ENCODE peak calls at places on chromosomes 5 and 9, in six cellular contexts. One of them, this sample, is unnamed.

GRCh38 chr5:145752534-145752933 is 82.6 kb downstream of the PRELID2 start:
- DNase-seq in bronchial epithelial cell: no peak
- DNase-seq in effector memory CD4-positive, alpha-beta T cell: no peak
- DNase-seq in CD8-positive, alpha-beta T cell: no peak
- DNase-seq in heart left ventricle: no peak
- DNase-seq in neural progenitor cell: no peak
- DNase-seq in this sample: no peak

GRCh38 chr9:133848471-133848870 is 110.3 kb upstream of the SARDH start:
- DNase-seq in effector memory CD4-positive, alpha-beta T cell: no peak
- DNase-seq in CD8-positive, alpha-beta T cell: no peak
- DNase-seq in bronchial epithelial cell: no peak
- DNase-seq in heart left ventricle: no peak
- DNase-seq in neural progenitor cell: no peak
- DNase-seq in this sample: no peak

GRCh38 chr5:177066227-177066626 is 20.5 kb upstream of the FGFR4 start:
- DNase-seq in bronchial epithelial cell: peak; percentile 39
- DNase-seq in effector memory CD4-positive, alpha-beta T cell: no peak
- DNase-seq in neural progenitor cell: no peak
- DNase-seq in CD8-positive, alpha-beta T cell: no peak
- DNase-seq in heart left ventricle: no peak
- DNase-seq in this sample: no peak

GRCh38 chr5:169650701-169651331 is 13.7 kb downstream of the DOCK2 start:
- DNase-seq in neural progenitor cell: no peak
- DNase-seq in heart left ventricle: no peak
- DNase-seq in bronchial epithelial cell: peak; percentile 64
- DNase-seq in effector memory CD4-positive, alpha-beta T cell: no peak
- DNase-seq in CD8-positive, alpha-beta T cell: no peak
- DNase-seq in this sample: no peak

GRCh38 chr5:168693297-168693696 is 114.1 kb upstream of the PANK3 start:
- DNase-seq in heart left ventricle: no peak
- DNase-seq in bronchial epithelial cell: no peak
- DNase-seq in neural progenitor cell: no peak
- DNase-seq in CD8-positive, alpha-beta T cell: no peak
- DNase-seq in effector memory CD4-positive, alpha-beta T cell: no peak
- DNase-seq in this sample: no peak

GRCh38 chr9:91522496-91522895 is 98.9 kb upstream of the NFIL3 start:
- DNase-seq in heart left ventricle: no peak
- DNase-seq in CD8-positive, alpha-beta T cell: no peak
- DNase-seq in effector memory CD4-positive, alpha-beta T cell: no peak
- DNase-seq in neural progenitor cell: no peak
- DNase-seq in bronchial epithelial cell: no peak
- DNase-seq in this sample: no peak

GRCh38 chr9:104494808-104495207 is 9.3 kb upstream of the OR13F1 start:
- DNase-seq in effector memory CD4-positive, alpha-beta T cell: no peak
- DNase-seq in bronchial epithelial cell: no peak
- DNase-seq in CD8-positive, alpha-beta T cell: no peak
- DNase-seq in neural progenitor cell: peak; percentile 9
- DNase-seq in heart left ventricle: no peak
- DNase-seq in this sample: peak; percentile 52

GRCh38 chr5:93189707-93190120 is 391.3 kb downstream of the NR2F1-AS1 start:
- DNase-seq in heart left ventricle: no peak
- DNase-seq in CD8-positive, alpha-beta T cell: no peak
- DNase-seq in bronchial epithelial cell: peak; percentile 100
- DNase-seq in neural progenitor cell: no peak
- DNase-seq in effector memory CD4-positive, alpha-beta T cell: no peak
- DNase-seq in this sample: no peak

GRCh38 chr9:109010676-109011655 is 2.3 kb downstream of the CTNNAL1 start:
- DNase-seq in effector memory CD4-positive, alpha-beta T cell: peak; percentile 6
- DNase-seq in heart left ventricle: no peak
- DNase-seq in CD8-positive, alpha-beta T cell: peak; percentile 29
- DNase-seq in bronchial epithelial cell: peak; percentile 86
- DNase-seq in neural progenitor cell: no peak
- DNase-seq in this sample: no peak

GRCh38 chr9:129138476-129139232 is 27.4 kb downstream of the PTPA start:
- DNase-seq in CD8-positive, alpha-beta T cell: no peak
- DNase-seq in heart left ventricle: peak; percentile 80
- DNase-seq in effector memory CD4-positive, alpha-beta T cell: no peak
- DNase-seq in bronchial epithelial cell: no peak
- DNase-seq in neural progenitor cell: no peak
- DNase-seq in this sample: no peak

GRCh38 chr9:97505845-97506244 is 4.4 kb downstream of the TMOD1 start:
- DNase-seq in bronchial epithelial cell: no peak
- DNase-seq in CD8-positive, alpha-beta T cell: no peak
- DNase-seq in effector memory CD4-positive, alpha-beta T cell: no peak
- DNase-seq in neural progenitor cell: no peak
- DNase-seq in heart left ventricle: no peak
- DNase-seq in this sample: no peak

GRCh38 chr9:38621434-38622082 is 1.2 kb upstream of the ANKRD18A start:
- DNase-seq in effector memory CD4-positive, alpha-beta T cell: peak; percentile 12
- DNase-seq in neural progenitor cell: peak; percentile 62
- DNase-seq in heart left ventricle: no peak
- DNase-seq in CD8-positive, alpha-beta T cell: peak; percentile 18
- DNase-seq in bronchial epithelial cell: no peak
- DNase-seq in this sample: peak; percentile 65

GRCh38 chr5:18881615-18882014 is 1106.4 kb downstream of the CDH18 start:
- DNase-seq in bronchial epithelial cell: peak; percentile 54
- DNase-seq in neural progenitor cell: no peak
- DNase-seq in CD8-positive, alpha-beta T cell: no peak
- DNase-seq in heart left ventricle: no peak
- DNase-seq in effector memory CD4-positive, alpha-beta T cell: no peak
- DNase-seq in this sample: no peak

DNA sequence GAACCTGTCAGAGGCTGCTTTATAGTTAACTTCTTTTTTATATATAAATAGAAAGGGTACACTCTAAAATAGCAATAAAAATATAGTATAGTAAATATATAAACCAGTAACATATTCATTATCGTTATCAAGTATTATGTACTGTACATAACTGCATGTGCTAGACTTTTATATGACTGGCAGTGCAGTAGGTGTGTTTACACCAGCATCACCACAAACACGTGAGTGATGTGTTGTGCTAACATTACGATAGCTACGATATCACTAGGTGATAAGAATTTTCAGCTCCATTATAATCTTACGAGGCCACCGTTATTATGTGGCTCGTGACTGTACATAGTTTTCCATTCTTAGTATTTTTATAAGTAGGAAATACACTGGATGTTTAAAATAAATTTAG is 43.8 kb upstream of the MEF2C start:
- DNase-seq in neural progenitor cell: no peak
- DNase-seq in CD8-positive, alpha-beta T cell: no peak
- DNase-seq in heart left ventricle: no peak
- DNase-seq in effector memory CD4-positive, alpha-beta T cell: no peak
- DNase-seq in bronchial epithelial cell: no peak
- DNase-seq in this sample: no peak
- H3K4me3 ChIP-seq in neural progenitor cell: no peak overlapping the region
- H3K4me3 ChIP-seq in CD8-positive, alpha-beta T cell: no peak overlapping the region
- H3K4me3 ChIP-seq in heart left ventricle: no peak overlapping the region
- H3K4me3 ChIP-seq in effector memory CD4-positive, alpha-beta T cell: no peak overlapping the region
- H3K4me3 ChIP-seq in bronchial epithelial cell: no peak overlapping the region
- H3K4me3 ChIP-seq in this sample: no peak overlapping the region

DNA sequence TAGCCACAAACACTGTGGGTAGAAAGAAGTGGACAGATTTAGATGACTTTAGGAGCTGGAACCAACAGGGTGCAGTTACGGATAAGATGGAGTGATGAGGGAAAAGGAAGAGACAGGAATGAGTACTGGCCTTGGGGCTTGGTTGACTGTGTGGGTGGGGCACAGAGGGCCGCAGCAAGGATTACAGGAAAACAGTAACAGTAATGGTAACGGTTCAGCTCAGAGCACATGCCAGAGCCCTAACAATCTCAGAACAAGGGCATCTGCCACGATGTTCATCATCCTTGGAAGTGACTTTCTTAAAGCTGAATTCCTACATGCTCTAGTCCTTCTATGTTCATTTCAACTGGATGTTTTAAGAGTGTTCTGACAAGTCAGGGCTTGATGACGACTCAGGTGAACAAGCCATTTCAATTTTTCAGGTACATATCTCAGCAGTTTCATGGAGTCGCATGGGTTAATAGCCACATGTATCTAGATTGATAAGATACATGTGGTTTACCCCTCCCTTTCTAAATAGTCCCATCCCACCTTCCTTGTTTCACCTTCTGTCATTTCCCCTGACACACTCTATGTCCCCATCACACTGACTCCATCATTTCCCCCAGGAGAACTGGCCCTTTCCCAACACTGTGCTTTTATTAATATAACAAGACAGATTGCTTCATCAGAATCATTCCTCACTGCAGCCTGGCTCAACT is 65.0 kb downstream of the CEMIP2 start:
- DNase-seq in heart left ventricle: no peak
- DNase-seq in bronchial epithelial cell: peak; percentile 80
- DNase-seq in CD8-positive, alpha-beta T cell: no peak
- DNase-seq in neural progenitor cell: no peak
- DNase-seq in effector memory CD4-positive, alpha-beta T cell: no peak
- DNase-seq in this sample: no peak
- H3K36me3 ChIP-seq in heart left ventricle: peaks cover 79% of the 10 kb centered on the region
- H3K36me3 ChIP-seq in bronchial epithelial cell: peaks cover 5% of the 10 kb centered on the region
- H3K36me3 ChIP-seq in CD8-positive, alpha-beta T cell: peaks cover 42% of the 10 kb centered on the region
- H3K36me3 ChIP-seq in neural progenitor cell: peaks cover 51% of the 10 kb centered on the region
- H3K36me3 ChIP-seq in effector memory CD4-positive, alpha-beta T cell: peaks cover 60% of the 10 kb centered on the region
- H3K36me3 ChIP-seq in this sample: peaks cover 8% of the 10 kb centered on the region

GRCh38 chr9:98698856-98699255 is 9.9 kb downstream of the GABBR2 start:
- DNase-seq in CD8-positive, alpha-beta T cell: no peak
- DNase-seq in neural progenitor cell: no peak
- DNase-seq in bronchial epithelial cell: no peak
- DNase-seq in heart left ventricle: no peak
- DNase-seq in effector memory CD4-positive, alpha-beta T cell: no peak
- DNase-seq in this sample: no peak
- H3K27me3 ChIP-seq in CD8-positive, alpha-beta T cell: no peaks in the 10 kb centered on the region
- H3K27me3 ChIP-seq in neural progenitor cell: peaks cover 1% of the 10 kb centered on the region
- H3K27me3 ChIP-seq in bronchial epithelial cell: peaks cover 2% of the 10 kb centered on the region
- H3K27me3 ChIP-seq in heart left ventricle: peaks cover 11% of the 10 kb centered on the region
- H3K27me3 ChIP-seq in effector memory CD4-positive, alpha-beta T cell: no peaks in the 10 kb centered on the region
- H3K27me3 ChIP-seq in this sample: no peaks in the 10 kb centered on the region

GRCh38 chr5:132810605-132811004 is 2.5 kb upstream of the SOWAHA start:
- DNase-seq in neural progenitor cell: no peak
- DNase-seq in effector memory CD4-positive, alpha-beta T cell: no peak
- DNase-seq in bronchial epithelial cell: no peak
- DNase-seq in heart left ventricle: no peak
- DNase-seq in CD8-positive, alpha-beta T cell: no peak
- DNase-seq in this sample: no peak

GRCh38 chr5:132812949-132813598 is at the start of gene SOWAHA:
- DNase-seq in bronchial epithelial cell: no peak
- DNase-seq in CD8-positive, alpha-beta T cell: no peak
- DNase-seq in neural progenitor cell: peak; percentile 62
- DNase-seq in effector memory CD4-positive, alpha-beta T cell: no peak
- DNase-seq in heart left ventricle: no peak
- DNase-seq in this sample: peak; percentile 86

GRCh38 chr5:132813599-132814440 is 718 bp downstream of the SOWAHA start:
- DNase-seq in CD8-positive, alpha-beta T cell: no peak
- DNase-seq in bronchial epithelial cell: no peak
- DNase-seq in neural progenitor cell: peak; percentile 74
- DNase-seq in heart left ventricle: no peak
- DNase-seq in effector memory CD4-positive, alpha-beta T cell: no peak
- DNase-seq in this sample: peak; percentile 90

GRCh38 chr5:132814441-132815294 is 1.6 kb downstream of the SOWAHA start:
- DNase-seq in heart left ventricle: no peak
- DNase-seq in neural progenitor cell: peak; percentile 46
- DNase-seq in effector memory CD4-positive, alpha-beta T cell: no peak
- DNase-seq in CD8-positive, alpha-beta T cell: no peak
- DNase-seq in bronchial epithelial cell: no peak
- DNase-seq in this sample: no peak

DNA sequence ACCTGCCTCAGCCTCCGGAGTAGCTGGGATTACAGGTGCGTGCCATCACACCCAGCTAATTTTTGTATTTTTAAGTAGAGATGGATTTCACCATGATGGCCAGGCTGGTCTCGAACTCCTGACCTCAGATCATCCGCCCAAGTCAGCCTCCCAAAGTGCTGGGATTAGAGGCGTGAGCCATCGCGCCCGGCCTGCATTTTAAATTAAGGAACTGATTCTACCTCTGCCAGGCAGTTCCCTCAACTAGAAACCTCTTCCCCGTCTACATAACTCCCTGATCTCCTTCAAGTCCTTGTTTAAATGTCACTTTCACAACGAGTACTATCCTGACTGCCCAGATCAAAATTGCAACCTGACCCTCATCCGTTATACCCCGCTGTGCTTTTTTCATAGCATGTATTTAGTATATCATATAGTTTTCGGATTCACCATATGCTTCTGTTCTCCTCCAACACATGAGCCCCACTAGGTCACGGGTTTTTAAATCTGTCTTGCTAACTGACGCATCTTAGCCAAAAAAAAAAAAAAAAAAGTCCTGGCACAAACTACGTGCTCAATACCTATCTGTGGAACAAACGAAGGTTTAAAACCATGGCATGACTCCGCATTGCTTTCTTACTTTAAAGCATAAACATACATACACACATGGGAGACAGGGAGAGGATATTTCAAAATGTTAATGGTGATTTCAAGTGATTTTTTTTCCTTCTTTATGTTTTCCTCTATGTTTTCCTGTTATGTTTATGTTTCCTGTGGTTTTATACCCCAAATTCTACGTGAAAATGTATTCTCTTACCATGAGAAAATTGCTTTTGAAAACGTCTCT is 766 bp upstream of the SOWAHA start:
- DNase-seq in CD8-positive, alpha-beta T cell: no peak
- DNase-seq in neural progenitor cell: no peak
- DNase-seq in effector memory CD4-positive, alpha-beta T cell: no peak
- DNase-seq in bronchial epithelial cell: no peak
- DNase-seq in heart left ventricle: no peak
- DNase-seq in this sample: no peak
- H3K4me3 ChIP-seq in CD8-positive, alpha-beta T cell: no peak overlapping the region
- H3K4me3 ChIP-seq in neural progenitor cell: peak overlapping the region; percentile 50
- H3K4me3 ChIP-seq in effector memory CD4-positive, alpha-beta T cell: peak overlapping the region; percentile 19
- H3K4me3 ChIP-seq in bronchial epithelial cell: no peak overlapping the region
- H3K4me3 ChIP-seq in heart left ventricle: no peak overlapping the region
- H3K4me3 ChIP-seq in this sample: no peak overlapping the region

GRCh38 chr9:131517761-131518190 is 13.3 kb downstream of the UCK1 start:
- DNase-seq in heart left ventricle: peak; percentile 84
- DNase-seq in effector memory CD4-positive, alpha-beta T cell: no peak
- DNase-seq in CD8-positive, alpha-beta T cell: no peak
- DNase-seq in bronchial epithelial cell: no peak
- DNase-seq in neural progenitor cell: no peak
- DNase-seq in this sample: no peak

GRCh38 chr9:131516274-131516565 is 13.5 kb downstream of the POMT1 start:
- DNase-seq in CD8-positive, alpha-beta T cell: no peak
- DNase-seq in neural progenitor cell: no peak
- DNase-seq in heart left ventricle: no peak
- DNase-seq in effector memory CD4-positive, alpha-beta T cell: no peak
- DNase-seq in bronchial epithelial cell: no peak
- DNase-seq in this sample: no peak

GRCh38 chr9:131511880-131512279 is 9.2 kb downstream of the POMT1 start:
- DNase-seq in effector memory CD4-positive, alpha-beta T cell: no peak
- DNase-seq in neural progenitor cell: no peak
- DNase-seq in CD8-positive, alpha-beta T cell: no peak
- DNase-seq in heart left ventricle: no peak
- DNase-seq in bronchial epithelial cell: no peak
- DNase-seq in this sample: no peak

GRCh38 chr9:131516930-131517329 is 14.1 kb downstream of the UCK1 start:
- DNase-seq in heart left ventricle: peak; percentile 54
- DNase-seq in bronchial epithelial cell: no peak
- DNase-seq in effector memory CD4-positive, alpha-beta T cell: no peak
- DNase-seq in neural progenitor cell: no peak
- DNase-seq in CD8-positive, alpha-beta T cell: no peak
- DNase-seq in this sample: no peak

DNA sequence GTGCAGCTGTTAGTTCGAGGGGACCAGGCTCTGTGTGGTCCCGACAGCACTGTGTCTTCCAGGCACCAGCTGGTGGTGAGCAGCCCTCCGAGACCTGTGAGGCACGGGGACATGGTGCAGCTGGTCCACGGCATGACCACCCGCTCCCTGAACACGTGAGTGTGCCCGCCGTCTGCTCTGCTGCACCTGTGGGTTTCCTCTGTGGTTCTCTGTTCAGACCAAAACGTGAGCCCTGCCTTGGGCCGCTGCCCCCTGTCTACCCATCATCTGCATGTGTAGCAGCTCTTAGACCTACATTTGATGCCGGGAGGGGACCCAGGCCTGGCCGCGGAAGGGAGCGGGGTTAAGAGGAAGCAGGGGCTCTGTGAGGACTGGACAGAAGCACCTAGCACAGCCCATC is 10.5 kb downstream of the POMT1 start:
- DNase-seq in CD8-positive, alpha-beta T cell: no peak
- DNase-seq in bronchial epithelial cell: no peak
- DNase-seq in heart left ventricle: no peak
- DNase-seq in effector memory CD4-positive, alpha-beta T cell: no peak
- DNase-seq in neural progenitor cell: no peak
- DNase-seq in this sample: no peak
- H3K36me3 ChIP-seq in CD8-positive, alpha-beta T cell: peaks cover 53% of the 10 kb centered on the region
- H3K36me3 ChIP-seq in bronchial epithelial cell: peaks cover 26% of the 10 kb centered on the region
- H3K36me3 ChIP-seq in heart left ventricle: peaks cover 76% of the 10 kb centered on the region
- H3K36me3 ChIP-seq in effector memory CD4-positive, alpha-beta T cell: peaks cover 70% of the 10 kb centered on the region
- H3K36me3 ChIP-seq in neural progenitor cell: no peaks in the 10 kb centered on the region
- H3K36me3 ChIP-seq in this sample: peaks cover 32% of the 10 kb centered on the region